ENCODE peak calls at places on chromosomes 12 and 14, in nine cellular contexts. Q, N, R, E, Y, M, L, D and G are unnamed samples.
A peak's percentile ranks its signal among the peaks of the same experiment; 100 is the strongest.

GRCh38 chr12:49932746-49933145 is 17.8 kb upstream of the AQP2 start:
- DNase-seq in D (no peak), Y (no peak), E (no peak), N (no peak), M (no peak), R (no peak), Q (no peak), L (no peak), G (peak; percentile 41)

GRCh38 chr14:54902521-54903420 is at the start of gene GCH1:
- DNase-seq in D (peak; percentile 85), E (peak; percentile 81), L (peak; percentile 62), Y (no peak), R (peak; percentile 88), Q (peak; percentile 65), N (peak; percentile 35), M (peak; percentile 62), G (peak; percentile 95)

GRCh38 chr12:90287585-90287984 is 578.9 kb upstream of the ATP2B1 start:
- DNase-seq in R (no peak), E (no peak), D (no peak), N (no peak), L (no peak), Y (no peak), M (no peak), Q (no peak), G (no peak)

GRCh38 chr14:56562883-56563282 is 16.7 kb upstream of the TMEM260 start:
- DNase-seq in N (no peak), L (no peak), Y (no peak), E (no peak), D (no peak), Q (no peak), M (no peak), R (no peak), G (no peak)

GRCh38 chr12:18951219-18951618 is 178.3 kb upstream of the PLEKHA5 start:
- DNase-seq in D (no peak), R (no peak), Q (no peak), L (no peak), Y (no peak), E (no peak), M (no peak), N (no peak), G (no peak)

GRCh38 chr14:90274808-90275454 is 18.6 kb downstream of the PSMC1 start:
- DNase-seq in Y (no peak), Q (peak; percentile 41), E (no peak), N (peak; percentile 90), M (peak; percentile 75), D (no peak), R (no peak), L (no peak), G (no peak)

GRCh38 chr14:58882577-58883018 is 244.8 kb downstream of the DACT1 start:
- DNase-seq in Q (no peak), L (no peak), Y (no peak), E (no peak), N (peak; percentile 81), M (peak; percentile 81), D (no peak), R (peak; percentile 27), G (no peak)

GRCh38 chr14:102212356-102212755 is 72.7 kb downstream of the WDR20 start:
- DNase-seq in M (no peak), E (no peak), N (no peak), Y (no peak), Q (no peak), R (no peak), D (no peak), L (no peak), G (peak; percentile 40)

GRCh38 chr14:56057071-56057865 is 60.9 kb upstream of the PELI2 start:
- DNase-seq in D (no peak), Q (no peak), E (no peak), L (no peak), Y (no peak), N (peak; percentile 62), M (no peak), R (peak; percentile 97), G (no peak)

GRCh38 chr12:41663487-41664258 is 475.6 kb downstream of the PDZRN4 start:
- DNase-seq in D (peak; percentile 23), L (no peak), Q (no peak), E (no peak), M (peak; percentile 5), R (peak; percentile 50), N (peak; percentile 38), Y (no peak), G (peak; percentile 55)

GRCh38 chr14:94125659-94126418 is 3.6 kb downstream of the IFI27L2 start:
- DNase-seq in L (no peak), N (no peak), M (no peak), R (no peak), Y (no peak), E (no peak), Q (peak; percentile 0), D (no peak), G (peak; percentile 19)

GRCh38 chr14:20177433-20177974 is 13.2 kb upstream of the OR11G2 start:
- DNase-seq in Y (no peak), D (no peak), L (no peak), R (no peak), E (no peak), N (no peak), Q (no peak), M (no peak), G (no peak)

GRCh38 chr14:69260246-69260978 is 454 bp downstream of the GALNT16 start:
- DNase-seq in D (peak; percentile 23), M (peak; percentile 19), E (peak; percentile 50), Y (no peak), Q (no peak), N (peak; percentile 32), L (peak; percentile 26), R (peak; percentile 67), G (peak; percentile 88)

GRCh38 chr12:122012184-122012583 is 9.5 kb upstream of the BCL7A start:
- DNase-seq in D (no peak), Y (no peak), L (no peak), Q (no peak), N (no peak), M (no peak), R (no peak), E (no peak), G (no peak)

GRCh38 chr14:101130861-101131260 is 227.3 kb upstream of the RTL1 start:
- DNase-seq in D (no peak), N (no peak), R (no peak), Y (no peak), E (no peak), L (no peak), M (no peak), Q (no peak), G (peak; percentile 61)